ENCODE peak calls at places on chromosomes 3 and 15, in four cellular contexts. One of them, this sample, is unnamed.
A peak's percentile ranks its signal among the peaks of the same experiment; 100 is the strongest.

GRCh38 chr15:72599855-72600464 is 54.5 kb upstream of the GOLGA6B start:
- DNase-seq in A549: peak; percentile 69
- DNase-seq in transverse colon: no peak
- DNase-seq in sigmoid colon: no peak
- DNase-seq in this sample: peak; percentile 14

GRCh38 chr15:83092309-83092976 is 15.0 kb upstream of the TM6SF1 start:
- DNase-seq in transverse colon: peak; percentile 36
- DNase-seq in A549: no peak
- DNase-seq in sigmoid colon: peak; percentile 73
- DNase-seq in this sample: no peak

GRCh38 chr3:72767927-72768880 is 80.0 kb downstream of the SHQ1 start:
- DNase-seq in transverse colon: no peak
- DNase-seq in sigmoid colon: no peak
- DNase-seq in A549: no peak
- DNase-seq in this sample: no peak

GRCh38 chr15:67249830-67250229 is 4.6 kb downstream of the AAGAB start:
- DNase-seq in A549: no peak
- DNase-seq in sigmoid colon: no peak
- DNase-seq in transverse colon: no peak
- DNase-seq in this sample: no peak

GRCh38 chr3:169354774-169355501 is 308.6 kb downstream of the MECOM start:
- DNase-seq in transverse colon: no peak
- DNase-seq in sigmoid colon: no peak
- DNase-seq in A549: no peak
- DNase-seq in this sample: no peak

GRCh38 chr3:46096781-46097180 is 69.5 kb upstream of the XCR1 start:
- DNase-seq in sigmoid colon: no peak
- DNase-seq in transverse colon: no peak
- DNase-seq in A549: no peak
- DNase-seq in this sample: no peak

GRCh38 chr15:52481915-52482314 is 46.8 kb downstream of the MYO5A start:
- DNase-seq in transverse colon: peak; percentile 23
- DNase-seq in A549: no peak
- DNase-seq in sigmoid colon: no peak
- DNase-seq in this sample: peak; percentile 14

GRCh38 chr3:196192036-196193001 is 18.9 kb downstream of the ZDHHC19 start:
- DNase-seq in sigmoid colon: no peak
- DNase-seq in A549: no peak
- DNase-seq in transverse colon: peak; percentile 56
- DNase-seq in this sample: no peak

GRCh38 chr15:91234759-91235158 is 134.7 kb downstream of the SV2B start:
- DNase-seq in sigmoid colon: no peak
- DNase-seq in transverse colon: no peak
- DNase-seq in A549: no peak
- DNase-seq in this sample: no peak

GRCh38 chr3:52065264-52065756 is 8.9 kb upstream of the DUSP7 start:
- DNase-seq in transverse colon: peak; percentile 34
- DNase-seq in sigmoid colon: no peak
- DNase-seq in A549: no peak
- DNase-seq in this sample: no peak

GRCh38 chr3:114666613-114667012 is 372.8 kb downstream of the TIGIT start:
- DNase-seq in sigmoid colon: no peak
- DNase-seq in A549: no peak
- DNase-seq in transverse colon: no peak
- DNase-seq in this sample: no peak

GRCh38 chr3:106811376-106811775 is 565.9 kb upstream of the CCDC54 start:
- DNase-seq in A549: no peak
- DNase-seq in sigmoid colon: no peak
- DNase-seq in transverse colon: no peak
- DNase-seq in this sample: no peak

GRCh38 chr3:125028657-125029056 is 27.1 kb downstream of the HEG1 start:
- DNase-seq in A549: no peak
- DNase-seq in sigmoid colon: no peak
- DNase-seq in transverse colon: no peak
- DNase-seq in this sample: no peak

GRCh38 chr3:99118381-99118780 is 216.9 kb upstream of the DCBLD2 start:
- DNase-seq in A549: no peak
- DNase-seq in sigmoid colon: no peak
- DNase-seq in transverse colon: no peak
- DNase-seq in this sample: no peak

GRCh38 chr15:52247032-52247431 is 48.6 kb downstream of the MYO5C start:
- DNase-seq in sigmoid colon: no peak
- DNase-seq in A549: no peak
- DNase-seq in transverse colon: no peak
- DNase-seq in this sample: no peak

GRCh38 chr15:25987638-25988037 is 124.5 kb upstream of the ATP10A start:
- DNase-seq in transverse colon: no peak
- DNase-seq in sigmoid colon: no peak
- DNase-seq in A549: no peak
- DNase-seq in this sample: no peak

GRCh38 chr3:134457331-134458125 is 28.3 kb downstream of the ANAPC13 start:
- DNase-seq in transverse colon: no peak
- DNase-seq in A549: no peak
- DNase-seq in sigmoid colon: no peak
- DNase-seq in this sample: no peak

GRCh38 chr15:42911058-42911592 is 9.5 kb downstream of the TTBK2 start:
- DNase-seq in transverse colon: no peak
- DNase-seq in A549: no peak
- DNase-seq in sigmoid colon: no peak
- DNase-seq in this sample: no peak

GRCh38 chr3:53254190-53254809 is 1.5 kb downstream of the TKT start:
- DNase-seq in sigmoid colon: no peak
- DNase-seq in transverse colon: no peak
- DNase-seq in A549: no peak
- DNase-seq in this sample: no peak

GRCh38 chr15:68583936-68584703 is 5.3 kb downstream of the CORO2B start:
- DNase-seq in sigmoid colon: no peak
- DNase-seq in transverse colon: no peak
- DNase-seq in A549: no peak
- DNase-seq in this sample: no peak

GRCh38 chr15:42084465-42085235 is 9.7 kb downstream of the PLA2G4D start:
- DNase-seq in A549: peak; percentile 66
- DNase-seq in sigmoid colon: no peak
- DNase-seq in transverse colon: peak; percentile 80
- DNase-seq in this sample: peak; percentile 86

GRCh38 chr15:58583171-58583908 is 151.5 kb downstream of the LIPC start:
- DNase-seq in transverse colon: no peak
- DNase-seq in A549: no peak
- DNase-seq in sigmoid colon: no peak
- DNase-seq in this sample: no peak

GRCh38 chr3:42477696-42478095 is 24.7 kb upstream of the VIPR1 start:
- DNase-seq in transverse colon: no peak
- DNase-seq in A549: no peak
- DNase-seq in sigmoid colon: no peak
- DNase-seq in this sample: no peak

GRCh38 chr15:54687628-54688027 is 509.1 kb downstream of the RSL24D1 start:
- DNase-seq in sigmoid colon: no peak
- DNase-seq in transverse colon: no peak
- DNase-seq in A549: no peak
- DNase-seq in this sample: no peak

GRCh38 chr15:36901012-36901411 is 199.3 kb downstream of the MEIS2 start:
- DNase-seq in A549: no peak
- DNase-seq in sigmoid colon: no peak
- DNase-seq in transverse colon: no peak
- DNase-seq in this sample: no peak

GRCh38 chr3:195082811-195083210 is 188.1 kb downstream of the XXYLT1 start:
- DNase-seq in A549: no peak
- DNase-seq in transverse colon: no peak
- DNase-seq in sigmoid colon: no peak
- DNase-seq in this sample: no peak

GRCh38 chr3:70308760-70309159 is 3.7 kb downstream of the MDFIC2 start:
- DNase-seq in sigmoid colon: no peak
- DNase-seq in A549: no peak
- DNase-seq in transverse colon: no peak
- DNase-seq in this sample: no peak

GRCh38 chr3:47441796-47442551 is 33.8 kb downstream of the SCAP start:
- DNase-seq in sigmoid colon: no peak
- DNase-seq in A549: no peak
- DNase-seq in transverse colon: peak; percentile 52
- DNase-seq in this sample: no peak

GRCh38 chr15:39833515-39833981 is 50.9 kb upstream of the FSIP1 start:
- DNase-seq in A549: no peak
- DNase-seq in transverse colon: no peak
- DNase-seq in sigmoid colon: no peak
- DNase-seq in this sample: no peak

GRCh38 chr15:65132841-65133549 is 613 bp downstream of the PDCD7 start:
- DNase-seq in transverse colon: peak; percentile 44
- DNase-seq in A549: peak; percentile 75
- DNase-seq in sigmoid colon: no peak
- DNase-seq in this sample: peak; percentile 35

GRCh38 chr15:65130941-65131340 is 2.7 kb downstream of the PDCD7 start:
- DNase-seq in transverse colon: no peak
- DNase-seq in A549: no peak
- DNase-seq in sigmoid colon: no peak
- DNase-seq in this sample: no peak

DNA sequence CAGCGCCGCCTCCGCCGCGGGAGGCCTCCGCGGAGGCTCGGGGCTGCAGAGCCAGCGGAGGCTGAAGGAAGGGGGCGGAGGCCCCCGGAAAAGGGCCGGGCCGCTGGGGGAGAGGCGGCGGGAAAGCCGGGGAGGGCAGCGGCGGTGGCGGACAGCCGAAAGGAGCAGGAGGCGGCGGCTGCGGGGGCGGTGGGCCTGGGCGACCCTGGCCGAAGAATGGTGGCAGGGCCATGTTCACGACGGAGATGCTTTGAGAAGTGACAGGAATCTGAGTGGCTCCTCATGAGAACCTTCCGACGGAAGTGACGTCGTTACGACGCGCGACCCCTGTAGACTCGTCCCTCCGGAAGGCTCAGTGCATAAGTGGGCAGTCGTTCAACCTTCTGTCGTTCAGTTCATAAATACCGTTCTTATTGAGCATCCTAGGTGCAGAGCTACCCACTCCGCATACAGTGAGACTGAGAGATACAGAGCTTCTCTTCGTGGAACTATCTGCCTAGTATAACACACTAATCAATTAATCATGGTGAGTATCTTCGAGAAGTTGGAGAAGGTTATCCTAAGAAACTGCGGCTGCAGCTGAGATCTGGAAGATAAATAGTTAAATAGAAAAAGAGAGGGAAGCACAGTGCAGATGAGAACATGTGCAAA is at the start of gene PDCD7:
- DNase-seq in transverse colon: peak; percentile 90
- DNase-seq in A549: peak; percentile 98
- DNase-seq in sigmoid colon: peak; percentile 93
- DNase-seq in this sample: peak; percentile 81
- TF ChIP-seq POLR2A in transverse colon: peak; percentile 83
- TF ChIP-seq POLR2A in A549: peak; percentile 96
- TF ChIP-seq POLR2A in sigmoid colon: peak; percentile 64
- TF ChIP-seq POLR2A in this sample: peak; percentile 93

DNA sequence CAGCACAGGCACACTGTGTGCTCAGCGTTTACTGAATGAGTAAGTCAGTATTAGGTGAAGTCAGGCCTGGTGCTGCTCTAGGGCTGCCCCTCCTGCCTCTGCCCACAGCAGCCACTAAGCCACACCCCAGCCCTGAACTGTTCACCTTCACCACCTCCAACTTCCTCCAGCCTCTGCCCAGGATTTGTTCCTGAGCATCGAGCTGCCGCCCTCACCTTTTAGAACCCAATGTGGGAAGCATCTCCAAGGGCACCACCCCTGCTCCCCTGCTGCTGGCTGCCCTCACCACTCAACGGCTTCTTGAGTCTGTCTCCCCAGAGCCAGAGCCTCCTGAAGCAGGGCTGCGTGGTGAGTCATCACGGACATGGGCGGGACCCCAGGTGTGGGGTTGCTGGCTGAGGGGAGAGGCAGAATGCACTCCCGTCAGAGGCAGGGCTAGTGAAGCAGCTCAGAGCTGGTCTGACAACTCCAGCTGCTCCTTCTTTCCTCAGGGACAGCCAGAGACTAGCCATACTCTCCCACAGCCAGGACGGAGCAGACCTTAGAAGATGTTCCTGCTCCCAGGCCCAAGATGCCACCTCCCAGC is 5.8 kb downstream of the HYAL2 start:
- DNase-seq in transverse colon: peak; percentile 91
- DNase-seq in A549: no peak
- DNase-seq in sigmoid colon: no peak
- DNase-seq in this sample: peak; percentile 94
- TF ChIP-seq POLR2A in transverse colon: peak; percentile 85
- TF ChIP-seq POLR2A in A549: no peak
- TF ChIP-seq POLR2A in sigmoid colon: no peak
- TF ChIP-seq POLR2A in this sample: no peak

GRCh38 chr3:17972030-17972429 is 229.6 kb upstream of the TBC1D5 start:
- DNase-seq in sigmoid colon: no peak
- DNase-seq in A549: no peak
- DNase-seq in transverse colon: no peak
- DNase-seq in this sample: no peak
- TF ChIP-seq POLR2A in sigmoid colon: no peak
- TF ChIP-seq POLR2A in A549: no peak
- TF ChIP-seq POLR2A in transverse colon: no peak
- TF ChIP-seq POLR2A in this sample: no peak

GRCh38 chr3:147356145-147356908 is 50.0 kb downstream of the ZIC4 start:
- DNase-seq in sigmoid colon: no peak
- DNase-seq in transverse colon: no peak
- DNase-seq in A549: no peak
- DNase-seq in this sample: no peak

GRCh38 chr3:147355104-147355854 is 51.1 kb downstream of the ZIC4 start:
- DNase-seq in A549: no peak
- DNase-seq in transverse colon: no peak
- DNase-seq in sigmoid colon: no peak
- DNase-seq in this sample: no peak

GRCh38 chr3:147359177-147360062 is 46.9 kb downstream of the ZIC4 start:
- DNase-seq in A549: no peak
- DNase-seq in transverse colon: no peak
- DNase-seq in sigmoid colon: no peak
- DNase-seq in this sample: no peak

GRCh38 chr3:147358144-147358992 is 48.0 kb downstream of the ZIC4 start:
- DNase-seq in sigmoid colon: no peak
- DNase-seq in transverse colon: no peak
- DNase-seq in A549: no peak
- DNase-seq in this sample: no peak

DNA sequence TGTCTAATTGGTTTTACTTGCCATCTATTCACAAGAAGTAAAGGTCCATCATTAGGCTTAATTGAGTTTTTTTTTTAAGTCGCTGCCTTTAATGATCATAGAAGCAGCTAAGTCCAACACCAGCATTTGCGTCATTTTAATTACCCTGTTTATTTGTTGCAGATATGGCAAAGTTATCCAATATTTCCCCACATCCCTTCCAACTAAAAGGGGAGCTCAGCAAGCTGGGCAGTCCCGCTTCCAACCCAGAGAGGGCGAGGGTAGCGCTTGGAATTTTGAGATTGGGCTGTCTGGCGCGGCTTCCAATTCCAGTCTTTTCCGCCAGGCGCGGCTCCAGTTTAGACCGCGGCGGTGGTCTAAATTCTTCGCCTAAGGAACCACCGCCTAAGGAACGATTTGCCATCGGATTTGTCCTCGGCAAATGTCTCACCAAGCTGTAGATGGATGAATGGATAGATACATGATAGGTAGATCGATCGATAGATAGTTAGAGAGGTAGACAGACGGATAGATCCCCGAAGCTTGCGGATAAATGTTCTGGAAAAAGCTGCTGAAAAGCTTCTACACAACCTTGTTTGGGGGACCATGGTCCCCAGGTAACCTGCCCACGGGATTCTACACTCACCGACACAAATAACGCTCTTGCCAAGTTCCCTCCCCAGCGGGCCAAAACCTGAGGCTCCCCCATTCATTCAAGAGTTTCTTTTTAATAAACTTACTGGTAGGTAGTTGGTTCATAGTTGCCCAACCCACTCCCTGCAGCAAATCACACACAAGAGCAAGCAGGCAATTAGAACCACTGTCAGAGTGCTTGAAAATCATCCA is 49.2 kb downstream of the ZIC4 start:
- DNase-seq in A549: no peak
- DNase-seq in sigmoid colon: no peak
- DNase-seq in transverse colon: no peak
- DNase-seq in this sample: no peak
- TF ChIP-seq POLR2A in A549: no peak
- TF ChIP-seq POLR2A in sigmoid colon: no peak
- TF ChIP-seq POLR2A in transverse colon: no peak
- TF ChIP-seq POLR2A in this sample: no peak